ENCODE peak calls at places on chromosomes 6 and 20, in five cellular contexts. D is A549, S is uterus, N is HCEC 1CT, J is astrocyte of the cerebellum. H is an unnamed sample.

GRCh38 chr6:136959471-136959891 is 37.4 kb downstream of the SLC35D3 start:
- DNase-seq in D (no peak), S (no peak), N (no peak), J (no peak), H (no peak)

GRCh38 chr20:35991142-35991771 is 22.9 kb downstream of the CNBD2 start:
- DNase-seq in D (peak), S (no peak), N (peak), J (peak), H (peak)

GRCh38 chr20:6116763-6117162 is 6.1 kb downstream of the FERMT1 start:
- DNase-seq in D (no peak), S (no peak), N (no peak), J (no peak), H (no peak)

GRCh38 chr6:41682056-41682477 is 43.8 kb downstream of the MDFI start:
- DNase-seq in D (peak), S (peak), N (peak), J (peak), H (peak)

GRCh38 chr20:58150772-58151171 is 77.7 kb downstream of the ANKRD60 start:
- DNase-seq in D (no peak), S (no peak), N (no peak), J (no peak), H (no peak)

GRCh38 chr20:14561733-14562132 is 224.3 kb upstream of the FLRT3 start:
- DNase-seq in D (no peak), S (no peak), N (peak), J (no peak), H (no peak)

GRCh38 chr6:90127589-90127988 is 169.1 kb downstream of the BACH2 start:
- DNase-seq in D (no peak), S (no peak), N (no peak), J (no peak), H (no peak)

GRCh38 chr20:9202440-9203080 is 133.7 kb downstream of the PLCB4 start:
- DNase-seq in D (peak), S (no peak), N (no peak), J (no peak), H (no peak)

GRCh38 chr20:9166153-9166780 is 97.4 kb downstream of the PLCB4 start:
- DNase-seq in D (no peak), S (no peak), N (no peak), J (no peak), H (no peak)

GRCh38 chr20:62362991-62363919 is 3.9 kb downstream of the LAMA5 start:
- DNase-seq in D (peak), S (peak), N (no peak), J (no peak), H (peak)

GRCh38 chr20:21258411-21258810 is 44.7 kb upstream of the XRN2 start:
- DNase-seq in D (no peak), S (no peak), N (no peak), J (no peak), H (no peak)

GRCh38 chr6:149259753-149260152 is 57.8 kb upstream of the TAB2 start:
- DNase-seq in D (no peak), S (no peak), N (no peak), J (no peak), H (no peak)

GRCh38 chr6:96235927-96236326 is 220.2 kb downstream of the FUT9 start:
- DNase-seq in D (no peak), S (no peak), N (no peak), J (peak), H (no peak)

GRCh38 chr6:110102411-110102810 is 77.1 kb downstream of the WASF1 start:
- DNase-seq in D (no peak), S (no peak), N (peak), J (no peak), H (no peak)

GRCh38 chr6:83055366-83055964 is 10.2 kb downstream of the UBE3D start:
- DNase-seq in D (peak), S (peak), N (peak), J (no peak), H (peak)

GRCh38 chr20:17457064-17457463 is 74.1 kb downstream of the BFSP1 start:
- DNase-seq in D (no peak), S (no peak), N (no peak), J (no peak), H (no peak)

GRCh38 chr20:64216036-64216435 is 39.5 kb upstream of the PCMTD2 start:
- DNase-seq in D (no peak), S (no peak), N (no peak), J (no peak), H (no peak)

GRCh38 chr20:48823960-48824497 is 3.8 kb downstream of the PREX1 start:
- DNase-seq in D (no peak), S (no peak), N (peak), J (peak), H (peak)

GRCh38 chr6:62452586-62452985 is 166.6 kb upstream of the KHDRBS2 start:
- DNase-seq in D (no peak), S (no peak), N (no peak), J (no peak), H (no peak)

GRCh38 chr20:20396794-20397193 is 28.9 kb downstream of the INSM1 start:
- DNase-seq in D (no peak), S (no peak), N (no peak), J (no peak), H (no peak)

GRCh38 chr6:35601331-35602132 is 87.2 kb downstream of the FKBP5 start:
- DNase-seq in D (peak), S (peak), N (peak), J (peak), H (no peak)

GRCh38 chr20:1810572-1810925 is 84.7 kb upstream of the SIRPA start:
- DNase-seq in D (no peak), S (no peak), N (no peak), J (no peak), H (no peak)

H was measured in RKO.